ENCODE peak calls at places on chromosomes 3 and 15, in ten cellular contexts. Q is IMR-90, L is hepatocyte, A is PC-9, U is fibroblast of lung, I is neuronal stem cell, G is Peyer's patch, R is left ventricle myocardium inferior, M is lower lobe of right lung, S is tibial artery. H is an unnamed sample.

GRCh38 chr15:89379818-89380217 is 45.2 kb upstream of the POLG start:
- DNase-seq in Q (no peak), L (no peak), A (peak), U (no peak), I (no peak), G (no peak), R (no peak), M (no peak), S (no peak), H (no peak)

GRCh38 chr3:127814325-127814781 is 8.0 kb downstream of the MGLL start:
- DNase-seq in Q (no peak), L (no peak), A (no peak), U (no peak), I (no peak), G (no peak), R (no peak), M (no peak), S (no peak), H (no peak)

GRCh38 chr3:197802505-197803459 is 11.7 kb downstream of the LRCH3 start:
- DNase-seq in Q (no peak), L (no peak), A (no peak), U (no peak), I (no peak), G (no peak), R (no peak), M (no peak), S (no peak), H (no peak)

GRCh38 chr3:175356899-175357324 is 497.8 kb downstream of the NAALADL2 start:
- DNase-seq in Q (peak), L (no peak), A (no peak), U (peak), I (no peak), G (no peak), R (no peak), M (no peak), S (no peak), H (no peak)

GRCh38 chr3:186368164-186368563 is 6.1 kb upstream of the DGKG start:
- DNase-seq in Q (no peak), L (no peak), A (no peak), U (no peak), I (no peak), G (no peak), R (no peak), M (no peak), S (no peak), H (no peak)

GRCh38 chr3:73212683-73213082 is 151.2 kb downstream of the EBLN2 start:
- DNase-seq in Q (no peak), L (no peak), A (no peak), U (no peak), I (no peak), G (no peak), R (no peak), M (no peak), S (no peak), H (no peak)

GRCh38 chr3:149152420-149152819 is 23.0 kb downstream of the HPS3 start:
- DNase-seq in Q (peak), L (no peak), A (no peak), U (peak), I (no peak), G (no peak), R (no peak), M (no peak), S (no peak), H (no peak)

GRCh38 chr3:16548721-16549120 is 35.2 kb upstream of the RFTN1 start:
- DNase-seq in Q (peak), L (no peak), A (no peak), U (peak), I (no peak), G (no peak), R (no peak), M (no peak), S (no peak), H (no peak)

DNA sequence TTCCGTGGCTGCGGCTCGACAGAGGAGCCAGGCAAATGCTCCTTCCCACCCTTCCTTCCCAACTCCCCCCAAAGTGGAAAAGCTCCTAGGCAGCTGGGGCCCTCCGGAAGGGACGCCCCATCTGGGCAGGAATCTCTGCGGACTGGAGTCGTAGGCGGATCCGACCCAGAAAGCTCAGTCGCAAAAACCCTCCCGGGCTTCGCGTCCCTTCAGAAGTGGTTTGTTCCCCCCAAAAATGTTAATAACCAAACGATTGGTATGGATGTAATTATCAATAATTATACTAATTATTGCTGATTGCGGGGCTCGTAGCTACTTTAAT is 3.8 kb downstream of the RNU6-1 start:
- DNase-seq in Q (no peak), L (no peak), A (no peak), U (no peak), I (no peak), G (no peak), R (no peak), M (no peak), S (no peak), H (no peak)
- H3K4me3 ChIP-seq in Q (peak), L (peak), A (no peak), U (peak), I (peak), G (peak), R (peak), M (peak), S (peak), H (peak)

DNA sequence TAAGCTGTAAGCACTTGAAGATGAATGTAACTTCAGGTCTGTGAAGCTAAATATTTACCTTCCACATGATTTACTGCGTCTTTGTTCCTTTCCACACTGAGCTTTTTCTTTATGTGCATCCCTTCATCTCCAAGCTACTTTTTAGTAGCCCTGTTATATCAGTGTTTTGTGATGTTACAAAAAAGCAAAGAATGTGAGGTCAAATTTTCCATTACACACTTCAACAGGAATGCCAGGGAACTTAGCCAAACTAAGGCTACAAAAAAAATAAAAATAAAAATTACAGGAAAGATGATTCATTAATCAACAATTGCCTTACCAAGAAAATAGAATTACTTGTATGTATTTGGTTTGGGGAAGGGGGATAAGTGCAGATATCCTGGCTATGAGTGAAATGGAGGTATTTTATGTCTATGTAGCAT is 73.0 kb downstream of the FILIP1L start:
- DNase-seq in Q (peak), L (peak), A (peak), U (peak), I (no peak), G (no peak), R (no peak), M (no peak), S (no peak), H (no peak)
- H3K27ac ChIP-seq in Q (peak), L (peak), A (peak), U (peak), I (no peak), G (peak), R (peak), M (peak), S (peak), H (peak)

GRCh38 chr3:50323092-50323600 is 601 bp upstream of the HYAL2 start:
- DNase-seq in Q (no peak), L (no peak), A (no peak), U (no peak), I (no peak), G (no peak), R (peak), M (no peak), S (no peak), H (no peak)
- H3K4me3 ChIP-seq in Q (no peak), L (no peak), A (no peak), U (no peak), I (no peak), G (no peak), R (peak), M (peak), S (no peak), H (peak)

GRCh38 chr15:64229129-64229724 is 66.4 kb upstream of the PPIB start:
- DNase-seq in Q (no peak), L (no peak), A (no peak), U (peak), I (no peak), G (no peak), R (no peak), M (no peak), S (no peak), H (no peak)

GRCh38 chr15:64222573-64223361 is 59.9 kb upstream of the PPIB start:
- DNase-seq in Q (peak), L (no peak), A (no peak), U (peak), I (no peak), G (no peak), R (no peak), M (no peak), S (no peak), H (no peak)

GRCh38 chr15:64225804-64226203 is 63.0 kb upstream of the PPIB start:
- DNase-seq in Q (no peak), L (no peak), A (no peak), U (no peak), I (no peak), G (no peak), R (no peak), M (no peak), S (no peak), H (no peak)

DNA sequence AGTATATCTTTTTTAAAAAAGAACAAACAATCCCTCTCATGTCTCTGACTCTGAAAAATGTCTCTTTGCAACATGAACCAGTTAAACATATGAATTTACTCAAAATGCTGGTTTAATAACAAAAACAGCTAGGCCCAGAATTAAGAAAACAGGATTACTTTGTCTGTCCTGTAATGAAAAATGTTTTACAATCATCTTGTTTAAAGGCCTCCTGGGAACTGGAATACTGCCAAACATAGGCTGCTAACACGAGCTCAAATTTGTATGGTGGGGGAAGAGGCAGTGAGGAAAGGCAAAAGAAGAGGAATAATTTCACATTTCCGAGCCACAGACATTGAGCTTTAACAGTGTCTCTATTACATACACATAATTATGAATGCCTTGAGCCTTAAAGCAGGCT is 61.7 kb upstream of the PPIB start:
- DNase-seq in Q (peak), L (peak), A (no peak), U (peak), I (no peak), G (no peak), R (no peak), M (no peak), S (no peak), H (no peak)
- H3K27ac ChIP-seq in Q (no peak), L (peak), A (no peak), U (no peak), I (no peak), G (no peak), R (peak), M (no peak), S (no peak), H (no peak)

H was measured in coronary artery.